ENCODE peak calls at places on chromosome 18, in six cellular contexts. One of them, this sample, is unnamed. For H3K36me3, the result is how much of the 10 kb centered on the place peaks cover.

GRCh38 chr18:63422862-63423304 is 607 bp upstream of the VPS4B start:
- DNase-seq in H1: no peak
- DNase-seq in HCT116: peak
- DNase-seq in K562: no peak
- DNase-seq in GM12878: no peak
- DNase-seq in HepG2: no peak
- DNase-seq in this sample: no peak

GRCh38 chr18:32772580-32773186 is at the start of gene KLHL14:
- DNase-seq in H1: no peak
- DNase-seq in HCT116: no peak
- DNase-seq in K562: no peak
- DNase-seq in GM12878: no peak
- DNase-seq in HepG2: no peak
- DNase-seq in this sample: no peak

GRCh38 chr18:48945953-48946217 is 4.9 kb downstream of the SMAD7 start:
- DNase-seq in H1: no peak
- DNase-seq in HCT116: no peak
- DNase-seq in K562: no peak
- DNase-seq in GM12878: no peak
- DNase-seq in HepG2: peak
- DNase-seq in this sample: no peak

GRCh38 chr18:75116809-75117208 is 92.1 kb downstream of the PTGR3 start:
- DNase-seq in H1: peak
- DNase-seq in HCT116: no peak
- DNase-seq in K562: no peak
- DNase-seq in GM12878: no peak
- DNase-seq in HepG2: no peak
- DNase-seq in this sample: no peak

GRCh38 chr18:13217466-13217961 is 1.0 kb upstream of the LDLRAD4 start:
- DNase-seq in H1: peak
- DNase-seq in HCT116: no peak
- DNase-seq in K562: peak
- DNase-seq in GM12878: no peak
- DNase-seq in HepG2: no peak
- DNase-seq in this sample: no peak

GRCh38 chr18:63292844-63293683 is 26.5 kb downstream of the BCL2 start:
- DNase-seq in H1: no peak
- DNase-seq in HCT116: no peak
- DNase-seq in K562: no peak
- DNase-seq in GM12878: no peak
- DNase-seq in HepG2: no peak
- DNase-seq in this sample: no peak

GRCh38 chr18:58991127-58991798 is 126.6 kb downstream of the ZNF532 start:
- DNase-seq in H1: no peak
- DNase-seq in HCT116: no peak
- DNase-seq in K562: no peak
- DNase-seq in GM12878: peak
- DNase-seq in HepG2: no peak
- DNase-seq in this sample: no peak

GRCh38 chr18:48824231-48824970 is 126.4 kb downstream of the SMAD7 start:
- DNase-seq in H1: peak
- DNase-seq in HCT116: no peak
- DNase-seq in K562: no peak
- DNase-seq in GM12878: no peak
- DNase-seq in HepG2: no peak
- DNase-seq in this sample: no peak

GRCh38 chr18:3104190-3105054 is 91.5 kb upstream of the LPIN2 start:
- DNase-seq in H1: no peak
- DNase-seq in HCT116: no peak
- DNase-seq in K562: no peak
- DNase-seq in GM12878: no peak
- DNase-seq in HepG2: no peak
- DNase-seq in this sample: no peak

GRCh38 chr18:32056613-32057358 is 34.9 kb upstream of the RNF138 start:
- DNase-seq in H1: no peak
- DNase-seq in HCT116: no peak
- DNase-seq in K562: no peak
- DNase-seq in GM12878: no peak
- DNase-seq in HepG2: no peak
- DNase-seq in this sample: no peak

GRCh38 chr18:36364911-36365624 is 67.6 kb downstream of the FHOD3 start:
- DNase-seq in H1: no peak
- DNase-seq in HCT116: no peak
- DNase-seq in K562: no peak
- DNase-seq in GM12878: no peak
- DNase-seq in HepG2: no peak
- DNase-seq in this sample: no peak

GRCh38 chr18:78603102-78603501 is 376.5 kb upstream of the SALL3 start:
- DNase-seq in H1: no peak
- DNase-seq in HCT116: no peak
- DNase-seq in K562: no peak
- DNase-seq in GM12878: no peak
- DNase-seq in HepG2: no peak
- DNase-seq in this sample: no peak

GRCh38 chr18:908631-909621 is 4.3 kb downstream of the ADCYAP1 start:
- DNase-seq in H1: no peak
- DNase-seq in HCT116: no peak
- DNase-seq in K562: no peak
- DNase-seq in GM12878: no peak
- DNase-seq in HepG2: no peak
- DNase-seq in this sample: no peak

GRCh38 chr18:79641722-79642497 is 37.7 kb upstream of the CTDP1 start:
- DNase-seq in H1: peak
- DNase-seq in HCT116: no peak
- DNase-seq in K562: no peak
- DNase-seq in GM12878: no peak
- DNase-seq in HepG2: no peak
- DNase-seq in this sample: no peak

GRCh38 chr18:48018806-48019295 is 88.4 kb upstream of the SMAD2 start:
- DNase-seq in H1: no peak
- DNase-seq in HCT116: no peak
- DNase-seq in K562: no peak
- DNase-seq in GM12878: no peak
- DNase-seq in HepG2: no peak
- DNase-seq in this sample: no peak

GRCh38 chr18:1092228-1092627 is 187.6 kb downstream of the ADCYAP1 start:
- DNase-seq in H1: peak
- DNase-seq in HCT116: no peak
- DNase-seq in K562: peak
- DNase-seq in GM12878: no peak
- DNase-seq in HepG2: peak
- DNase-seq in this sample: no peak

GRCh38 chr18:63613420-63613819 is 26.3 kb downstream of the SERPINB13 start:
- DNase-seq in H1: no peak
- DNase-seq in HCT116: no peak
- DNase-seq in K562: no peak
- DNase-seq in GM12878: no peak
- DNase-seq in HepG2: no peak
- DNase-seq in this sample: no peak

GRCh38 chr18:5196253-5197031 is 615 bp downstream of the AKAIN1 start:
- DNase-seq in H1: peak
- DNase-seq in HCT116: no peak
- DNase-seq in K562: no peak
- DNase-seq in GM12878: no peak
- DNase-seq in HepG2: no peak
- DNase-seq in this sample: no peak

GRCh38 chr18:25561923-25562322 is 210.0 kb upstream of the ZNF521 start:
- DNase-seq in H1: no peak
- DNase-seq in HCT116: no peak
- DNase-seq in K562: peak
- DNase-seq in GM12878: no peak
- DNase-seq in HepG2: peak
- DNase-seq in this sample: peak

GRCh38 chr18:76491436-76491800 is 3.6 kb downstream of the ZNF516 start:
- DNase-seq in H1: no peak
- DNase-seq in HCT116: no peak
- DNase-seq in K562: peak
- DNase-seq in GM12878: no peak
- DNase-seq in HepG2: peak
- DNase-seq in this sample: no peak

GRCh38 chr18:73551211-73551610 is 596.4 kb downstream of the FBXO15 start:
- DNase-seq in H1: no peak
- DNase-seq in HCT116: no peak
- DNase-seq in K562: no peak
- DNase-seq in GM12878: no peak
- DNase-seq in HepG2: no peak
- DNase-seq in this sample: no peak

GRCh38 chr18:45197526-45197970 is 417.7 kb upstream of the SLC14A2 start:
- DNase-seq in H1: no peak
- DNase-seq in HCT116: no peak
- DNase-seq in K562: no peak
- DNase-seq in GM12878: peak
- DNase-seq in HepG2: no peak
- DNase-seq in this sample: no peak

GRCh38 chr18:75418293-75418692 is 9.2 kb downstream of the SMIM21 start:
- DNase-seq in H1: no peak
- DNase-seq in HCT116: no peak
- DNase-seq in K562: no peak
- DNase-seq in GM12878: no peak
- DNase-seq in HepG2: no peak
- DNase-seq in this sample: no peak

DNA sequence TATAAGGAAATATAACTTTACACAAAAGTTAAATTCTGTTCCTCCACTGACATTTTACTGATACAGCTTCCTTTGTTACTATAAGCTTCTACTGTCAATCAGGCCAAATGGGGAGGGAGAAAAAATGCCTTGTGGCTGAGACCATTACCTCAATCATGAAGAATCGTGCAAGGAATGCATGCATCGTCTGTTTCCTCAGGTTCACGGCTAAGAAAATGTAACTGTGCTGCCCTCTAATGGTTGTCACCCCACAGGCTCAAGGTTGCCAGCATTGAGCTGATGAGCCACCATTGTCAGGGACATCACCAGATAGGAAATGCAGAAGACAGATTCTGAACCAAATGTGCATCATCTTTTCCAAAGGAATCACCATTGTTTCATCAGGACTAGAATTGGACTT is 426.9 kb downstream of the CDH2 start:
- DNase-seq in H1: peak
- DNase-seq in HCT116: peak
- DNase-seq in K562: no peak
- DNase-seq in GM12878: no peak
- DNase-seq in HepG2: peak
- DNase-seq in this sample: peak
- TF ChIP-seq ZNF274 in H1: no peak
- TF ChIP-seq ZNF274 in HCT116: no peak
- TF ChIP-seq ZNF274 in K562: no peak
- TF ChIP-seq ZNF274 in GM12878: no peak
- TF ChIP-seq ZNF274 in HepG2: no peak
- TF ChIP-seq ZNF274 in this sample: no peak

DNA sequence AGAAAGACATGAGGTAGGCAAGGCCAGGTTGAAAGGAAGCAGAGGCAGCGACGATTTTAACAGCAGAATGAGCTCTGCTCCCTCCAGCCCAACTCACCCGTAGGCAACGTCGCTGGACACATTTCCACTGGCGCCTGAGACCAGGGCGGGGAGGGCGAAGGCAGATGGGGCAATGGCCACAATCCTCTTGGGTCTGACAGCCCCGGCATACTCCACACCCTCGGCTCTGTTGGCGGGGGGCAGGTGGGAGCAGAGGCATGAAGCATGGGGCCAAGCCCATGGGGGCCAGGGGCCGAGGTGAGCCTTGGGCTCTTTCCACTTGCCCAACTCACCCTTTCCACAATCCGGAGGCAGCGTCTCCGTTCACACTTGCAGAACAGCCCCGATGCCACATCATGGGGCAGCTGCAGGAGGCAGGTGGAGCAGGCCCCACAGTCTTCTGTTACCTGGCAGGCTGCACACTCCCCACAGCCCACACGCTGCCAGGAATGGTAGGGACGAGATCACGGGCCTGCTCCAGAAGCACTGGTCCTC is 5.8 kb downstream of the MBD1 start:
- DNase-seq in H1: no peak
- DNase-seq in HCT116: no peak
- DNase-seq in K562: no peak
- DNase-seq in GM12878: no peak
- DNase-seq in HepG2: no peak
- DNase-seq in this sample: no peak
- H3K36me3 ChIP-seq in H1: under half
- H3K36me3 ChIP-seq in HCT116: half or more
- H3K36me3 ChIP-seq in K562: half or more
- H3K36me3 ChIP-seq in GM12878: half or more
- H3K36me3 ChIP-seq in HepG2: under half
- H3K36me3 ChIP-seq in this sample: half or more

DNA sequence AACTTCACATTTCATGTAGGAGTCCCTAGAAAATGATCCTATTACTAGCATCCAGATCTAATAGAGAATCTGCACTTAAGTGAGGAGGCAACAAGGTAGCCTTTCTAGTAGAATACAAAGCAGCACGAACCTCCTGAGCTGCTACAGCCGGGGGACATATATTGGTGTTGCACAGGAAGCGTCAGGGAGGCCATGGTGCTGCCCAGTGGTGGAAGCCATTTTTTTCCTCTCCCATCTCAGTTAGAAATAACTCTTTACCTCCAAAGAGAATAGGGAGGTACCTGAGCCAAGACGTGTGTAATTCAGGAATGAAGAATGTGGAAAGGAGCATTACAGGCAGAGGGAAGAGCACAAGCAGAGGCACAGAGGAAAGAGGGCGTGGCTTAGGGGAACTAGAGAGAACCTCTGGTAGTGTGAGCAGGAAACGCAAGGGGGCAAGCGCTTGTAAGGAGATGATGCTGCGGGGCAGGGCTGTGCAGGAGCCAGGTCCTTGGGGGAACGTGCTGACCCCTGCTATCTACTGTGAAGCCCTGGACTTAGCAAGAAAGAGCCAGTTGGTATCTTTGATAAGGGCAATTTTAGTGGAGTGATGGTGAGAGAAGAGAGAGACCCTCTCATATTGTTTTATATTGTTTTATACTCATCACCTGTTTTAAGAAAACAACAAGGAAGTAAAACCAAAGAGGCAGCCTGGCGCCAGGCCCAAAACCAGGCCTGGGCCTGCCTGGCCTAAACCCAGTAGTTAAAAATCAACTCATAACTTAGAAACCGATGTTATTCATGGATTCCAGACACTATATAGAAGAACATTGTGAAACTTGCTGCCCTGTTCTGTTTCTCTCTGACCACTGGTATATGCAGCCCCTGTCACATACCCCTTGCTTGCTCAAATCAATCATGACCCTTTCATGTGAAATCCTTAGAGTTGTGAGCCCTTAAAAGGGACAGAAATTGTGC is 50.0 kb upstream of the TTC39C start:
- DNase-seq in H1: peak
- DNase-seq in HCT116: peak
- DNase-seq in K562: peak
- DNase-seq in GM12878: no peak
- DNase-seq in HepG2: no peak
- DNase-seq in this sample: no peak
- TF ChIP-seq ZNF274 in H1: no peak
- TF ChIP-seq ZNF274 in HCT116: no peak
- TF ChIP-seq ZNF274 in K562: no peak
- TF ChIP-seq ZNF274 in GM12878: no peak
- TF ChIP-seq ZNF274 in HepG2: no peak
- TF ChIP-seq ZNF274 in this sample: no peak

DNA sequence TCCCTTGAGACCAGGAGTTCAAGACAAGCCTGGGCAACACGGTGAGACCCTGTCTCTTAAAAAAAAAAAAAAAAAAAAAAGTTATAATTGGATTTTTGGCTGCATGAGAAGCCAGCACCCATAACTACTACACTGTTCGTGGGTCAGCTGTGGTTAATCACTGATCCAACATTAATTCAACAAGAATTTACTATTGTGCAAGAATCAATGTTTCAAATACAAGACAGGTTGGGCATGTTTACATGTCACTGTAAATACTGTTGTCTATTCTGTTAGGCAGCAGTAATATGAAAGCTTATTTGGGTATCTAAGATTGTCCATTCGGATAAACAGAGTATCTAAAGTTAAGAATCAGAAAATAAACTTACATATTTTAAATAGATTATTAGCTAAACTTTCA is 62.3 kb downstream of the ESCO1 start:
- DNase-seq in H1: no peak
- DNase-seq in HCT116: no peak
- DNase-seq in K562: no peak
- DNase-seq in GM12878: no peak
- DNase-seq in HepG2: no peak
- DNase-seq in this sample: no peak
- H3K36me3 ChIP-seq in H1: under half
- H3K36me3 ChIP-seq in HCT116: under half
- H3K36me3 ChIP-seq in K562: half or more
- H3K36me3 ChIP-seq in GM12878: under half
- H3K36me3 ChIP-seq in HepG2: under half
- H3K36me3 ChIP-seq in this sample: under half